ENCODE peak calls at places on chromosomes 7 and 10, in six cellular contexts. One of them, this sample, is unnamed.

GRCh38 chr7:65397730-65398142 is 24.1 kb downstream of the ZNF92 start:
- DNase-seq in natural killer cell treated with Interleukin-12 subunit alpha and Interleukin-12 subunit beta and Interleukin-15 and Interleukin-18, amount 100 ng/mL, for 72 hours: no peak
- DNase-seq in AG09319: no peak
- DNase-seq in HTR-8/SVneo: no peak
- DNase-seq in NCI-H2171 treated with DMSO at 0.1 percent for 48 hours: no peak
- DNase-seq in cortex of kidney: no peak
- DNase-seq in this sample: no peak

GRCh38 chr7:131249003-131249402 is 78.7 kb upstream of the MKLN1 start:
- DNase-seq in HTR-8/SVneo: peak; percentile 83
- DNase-seq in NCI-H2171 treated with DMSO at 0.1 percent for 48 hours: no peak
- DNase-seq in cortex of kidney: no peak
- DNase-seq in AG09319: peak; percentile 90
- DNase-seq in natural killer cell treated with Interleukin-12 subunit alpha and Interleukin-12 subunit beta and Interleukin-15 and Interleukin-18, amount 100 ng/mL, for 72 hours: no peak
- DNase-seq in this sample: peak; percentile 97

GRCh38 chr7:43847496-43847895 is 21.8 kb downstream of the MRPS24 start:
- DNase-seq in natural killer cell treated with Interleukin-12 subunit alpha and Interleukin-12 subunit beta and Interleukin-15 and Interleukin-18, amount 100 ng/mL, for 72 hours: no peak
- DNase-seq in HTR-8/SVneo: no peak
- DNase-seq in cortex of kidney: no peak
- DNase-seq in NCI-H2171 treated with DMSO at 0.1 percent for 48 hours: no peak
- DNase-seq in AG09319: no peak
- DNase-seq in this sample: no peak

GRCh38 chr10:97422921-97423420 is 3.0 kb upstream of the PGAM1 start:
- DNase-seq in HTR-8/SVneo: no peak
- DNase-seq in cortex of kidney: no peak
- DNase-seq in NCI-H2171 treated with DMSO at 0.1 percent for 48 hours: no peak
- DNase-seq in natural killer cell treated with Interleukin-12 subunit alpha and Interleukin-12 subunit beta and Interleukin-15 and Interleukin-18, amount 100 ng/mL, for 72 hours: no peak
- DNase-seq in AG09319: no peak
- DNase-seq in this sample: no peak

GRCh38 chr10:101011517-101012423 is 12.2 kb downstream of the LZTS2 start:
- DNase-seq in HTR-8/SVneo: no peak
- DNase-seq in natural killer cell treated with Interleukin-12 subunit alpha and Interleukin-12 subunit beta and Interleukin-15 and Interleukin-18, amount 100 ng/mL, for 72 hours: no peak
- DNase-seq in NCI-H2171 treated with DMSO at 0.1 percent for 48 hours: no peak
- DNase-seq in AG09319: no peak
- DNase-seq in cortex of kidney: no peak
- DNase-seq in this sample: no peak

GRCh38 chr10:124063736-124064135 is 29.7 kb downstream of the CHST15 start:
- DNase-seq in NCI-H2171 treated with DMSO at 0.1 percent for 48 hours: no peak
- DNase-seq in cortex of kidney: no peak
- DNase-seq in natural killer cell treated with Interleukin-12 subunit alpha and Interleukin-12 subunit beta and Interleukin-15 and Interleukin-18, amount 100 ng/mL, for 72 hours: no peak
- DNase-seq in HTR-8/SVneo: no peak
- DNase-seq in AG09319: peak; percentile 52
- DNase-seq in this sample: peak; percentile 50

GRCh38 chr10:68725016-68725415 is 4.0 kb downstream of the CCAR1 start:
- DNase-seq in AG09319: no peak
- DNase-seq in cortex of kidney: no peak
- DNase-seq in HTR-8/SVneo: no peak
- DNase-seq in natural killer cell treated with Interleukin-12 subunit alpha and Interleukin-12 subunit beta and Interleukin-15 and Interleukin-18, amount 100 ng/mL, for 72 hours: no peak
- DNase-seq in NCI-H2171 treated with DMSO at 0.1 percent for 48 hours: no peak
- DNase-seq in this sample: no peak

GRCh38 chr10:84654671-84655070 is 326.3 kb downstream of the CCSER2 start:
- DNase-seq in natural killer cell treated with Interleukin-12 subunit alpha and Interleukin-12 subunit beta and Interleukin-15 and Interleukin-18, amount 100 ng/mL, for 72 hours: no peak
- DNase-seq in AG09319: no peak
- DNase-seq in cortex of kidney: no peak
- DNase-seq in HTR-8/SVneo: no peak
- DNase-seq in NCI-H2171 treated with DMSO at 0.1 percent for 48 hours: peak; percentile 38
- DNase-seq in this sample: no peak

GRCh38 chr7:24622646-24623182 is 49.5 kb downstream of the PALS2 start:
- DNase-seq in cortex of kidney: no peak
- DNase-seq in HTR-8/SVneo: no peak
- DNase-seq in AG09319: no peak
- DNase-seq in natural killer cell treated with Interleukin-12 subunit alpha and Interleukin-12 subunit beta and Interleukin-15 and Interleukin-18, amount 100 ng/mL, for 72 hours: no peak
- DNase-seq in NCI-H2171 treated with DMSO at 0.1 percent for 48 hours: no peak
- DNase-seq in this sample: no peak

GRCh38 chr10:34488476-34489130 is 326.5 kb downstream of the PARD3 start:
- DNase-seq in cortex of kidney: no peak
- DNase-seq in AG09319: no peak
- DNase-seq in natural killer cell treated with Interleukin-12 subunit alpha and Interleukin-12 subunit beta and Interleukin-15 and Interleukin-18, amount 100 ng/mL, for 72 hours: no peak
- DNase-seq in HTR-8/SVneo: no peak
- DNase-seq in NCI-H2171 treated with DMSO at 0.1 percent for 48 hours: no peak
- DNase-seq in this sample: no peak

GRCh38 chr10:48514263-48514662 is 90.6 kb downstream of the ARHGAP22 start:
- DNase-seq in natural killer cell treated with Interleukin-12 subunit alpha and Interleukin-12 subunit beta and Interleukin-15 and Interleukin-18, amount 100 ng/mL, for 72 hours: no peak
- DNase-seq in cortex of kidney: no peak
- DNase-seq in AG09319: no peak
- DNase-seq in NCI-H2171 treated with DMSO at 0.1 percent for 48 hours: no peak
- DNase-seq in HTR-8/SVneo: no peak
- DNase-seq in this sample: no peak

GRCh38 chr10:91590142-91590903 is 42.5 kb downstream of the PPP1R3C start:
- DNase-seq in cortex of kidney: no peak
- DNase-seq in AG09319: peak; percentile 87
- DNase-seq in HTR-8/SVneo: no peak
- DNase-seq in NCI-H2171 treated with DMSO at 0.1 percent for 48 hours: no peak
- DNase-seq in natural killer cell treated with Interleukin-12 subunit alpha and Interleukin-12 subunit beta and Interleukin-15 and Interleukin-18, amount 100 ng/mL, for 72 hours: no peak
- DNase-seq in this sample: peak; percentile 82

GRCh38 chr10:3293536-3294431 is 121.2 kb upstream of the PITRM1 start:
- DNase-seq in natural killer cell treated with Interleukin-12 subunit alpha and Interleukin-12 subunit beta and Interleukin-15 and Interleukin-18, amount 100 ng/mL, for 72 hours: no peak
- DNase-seq in HTR-8/SVneo: no peak
- DNase-seq in AG09319: peak; percentile 23
- DNase-seq in cortex of kidney: no peak
- DNase-seq in NCI-H2171 treated with DMSO at 0.1 percent for 48 hours: no peak
- DNase-seq in this sample: peak; percentile 50

GRCh38 chr7:123415625-123416024 is 118.8 kb downstream of the IQUB start:
- DNase-seq in NCI-H2171 treated with DMSO at 0.1 percent for 48 hours: no peak
- DNase-seq in natural killer cell treated with Interleukin-12 subunit alpha and Interleukin-12 subunit beta and Interleukin-15 and Interleukin-18, amount 100 ng/mL, for 72 hours: no peak
- DNase-seq in cortex of kidney: no peak
- DNase-seq in AG09319: no peak
- DNase-seq in HTR-8/SVneo: no peak
- DNase-seq in this sample: no peak

GRCh38 chr10:115856580-115856979 is 416.4 kb downstream of the GFRA1 start:
- DNase-seq in natural killer cell treated with Interleukin-12 subunit alpha and Interleukin-12 subunit beta and Interleukin-15 and Interleukin-18, amount 100 ng/mL, for 72 hours: no peak
- DNase-seq in cortex of kidney: no peak
- DNase-seq in NCI-H2171 treated with DMSO at 0.1 percent for 48 hours: no peak
- DNase-seq in AG09319: no peak
- DNase-seq in HTR-8/SVneo: no peak
- DNase-seq in this sample: no peak

GRCh38 chr7:139857791-139858190 is 28.7 kb downstream of the TBXAS1 start:
- DNase-seq in NCI-H2171 treated with DMSO at 0.1 percent for 48 hours: no peak
- DNase-seq in natural killer cell treated with Interleukin-12 subunit alpha and Interleukin-12 subunit beta and Interleukin-15 and Interleukin-18, amount 100 ng/mL, for 72 hours: no peak
- DNase-seq in AG09319: no peak
- DNase-seq in HTR-8/SVneo: no peak
- DNase-seq in cortex of kidney: no peak
- DNase-seq in this sample: no peak